ENCODE peak calls at places on chromosomes 5 and 9, in eight cellular contexts. A is IMR-90, T is WTC11, K is GM12878, D is A549, V is HepG2, J is H1, O is SK-N-SH. M is an unnamed sample.

GRCh38 chr5:180575571-180575970 is 15.7 kb downstream of the SCGB3A1 start:
- DNase-seq in A (peak; percentile 17), T (no peak), K (no peak), D (no peak), V (no peak), J (no peak), O (no peak), M (no peak)

GRCh38 chr9:126069400-126069955 is 257.2 kb upstream of the MVB12B start:
- DNase-seq in A (no peak), T (no peak), K (no peak), D (no peak), V (no peak), J (no peak), O (no peak), M (no peak)

GRCh38 chr5:95241-95980 is 3.4 kb downstream of the PLEKHG4B start:
- DNase-seq in A (no peak), T (no peak), K (no peak), D (no peak), V (no peak), J (no peak), O (no peak), M (no peak)

GRCh38 chr5:78677777-78678668 is 29.5 kb upstream of the LHFPL2 start:
- DNase-seq in A (peak; percentile 98), T (no peak), K (peak; percentile 26), D (peak; percentile 45), V (no peak), J (no peak), O (peak; percentile 60), M (peak; percentile 70)

GRCh38 chr5:115033861-115034260 is 135.8 kb downstream of the TRIM36 start:
- DNase-seq in A (no peak), T (peak; percentile 55), K (no peak), D (peak; percentile 27), V (peak; percentile 6), J (peak; percentile 39), O (no peak), M (no peak)

GRCh38 chr5:181260720-181261319 is at the start of gene TRIM52:
- DNase-seq in A (peak; percentile 87), T (peak; percentile 95), K (peak; percentile 77), D (peak; percentile 93), V (peak; percentile 91), J (peak; percentile 83), O (peak; percentile 88), M (peak; percentile 81)

GRCh38 chr5:181189962-181190710 is 14.9 kb downstream of the TRIM7 start:
- DNase-seq in A (no peak), T (no peak), K (no peak), D (no peak), V (no peak), J (no peak), O (no peak), M (no peak)

GRCh38 chr9:26375448-26375847 is 517.2 kb downstream of the CAAP1 start:
- DNase-seq in A (peak; percentile 0), T (no peak), K (no peak), D (no peak), V (no peak), J (no peak), O (no peak), M (no peak)

GRCh38 chr9:90344013-90344412 is 298.6 kb downstream of the DIRAS2 start:
- DNase-seq in A (no peak), T (no peak), K (no peak), D (no peak), V (no peak), J (no peak), O (no peak), M (no peak)

GRCh38 chr9:107174441-107174840 is 108.6 kb upstream of the RAD23B start:
- DNase-seq in A (no peak), T (no peak), K (no peak), D (no peak), V (no peak), J (no peak), O (no peak), M (no peak)

GRCh38 chr9:36499156-36499886 is 73.4 kb upstream of the MELK start:
- DNase-seq in A (no peak), T (peak; percentile 33), K (no peak), D (no peak), V (no peak), J (no peak), O (peak; percentile 73), M (no peak)

GRCh38 chr5:142003266-142003800 is 9.5 kb downstream of the GNPDA1 start:
- DNase-seq in A (no peak), T (no peak), K (no peak), D (no peak), V (no peak), J (no peak), O (no peak), M (no peak)

GRCh38 chr5:142008813-142009212 is 4.0 kb downstream of the GNPDA1 start:
- DNase-seq in A (no peak), T (no peak), K (no peak), D (no peak), V (no peak), J (no peak), O (no peak), M (no peak)

GRCh38 chr5:142009886-142010285 is 2.9 kb downstream of the GNPDA1 start:
- DNase-seq in A (no peak), T (no peak), K (no peak), D (no peak), V (no peak), J (no peak), O (no peak), M (no peak)

GRCh38 chr5:142007237-142007544 is 5.6 kb downstream of the GNPDA1 start:
- DNase-seq in A (no peak), T (no peak), K (no peak), D (no peak), V (no peak), J (no peak), O (no peak), M (no peak)

DNA sequence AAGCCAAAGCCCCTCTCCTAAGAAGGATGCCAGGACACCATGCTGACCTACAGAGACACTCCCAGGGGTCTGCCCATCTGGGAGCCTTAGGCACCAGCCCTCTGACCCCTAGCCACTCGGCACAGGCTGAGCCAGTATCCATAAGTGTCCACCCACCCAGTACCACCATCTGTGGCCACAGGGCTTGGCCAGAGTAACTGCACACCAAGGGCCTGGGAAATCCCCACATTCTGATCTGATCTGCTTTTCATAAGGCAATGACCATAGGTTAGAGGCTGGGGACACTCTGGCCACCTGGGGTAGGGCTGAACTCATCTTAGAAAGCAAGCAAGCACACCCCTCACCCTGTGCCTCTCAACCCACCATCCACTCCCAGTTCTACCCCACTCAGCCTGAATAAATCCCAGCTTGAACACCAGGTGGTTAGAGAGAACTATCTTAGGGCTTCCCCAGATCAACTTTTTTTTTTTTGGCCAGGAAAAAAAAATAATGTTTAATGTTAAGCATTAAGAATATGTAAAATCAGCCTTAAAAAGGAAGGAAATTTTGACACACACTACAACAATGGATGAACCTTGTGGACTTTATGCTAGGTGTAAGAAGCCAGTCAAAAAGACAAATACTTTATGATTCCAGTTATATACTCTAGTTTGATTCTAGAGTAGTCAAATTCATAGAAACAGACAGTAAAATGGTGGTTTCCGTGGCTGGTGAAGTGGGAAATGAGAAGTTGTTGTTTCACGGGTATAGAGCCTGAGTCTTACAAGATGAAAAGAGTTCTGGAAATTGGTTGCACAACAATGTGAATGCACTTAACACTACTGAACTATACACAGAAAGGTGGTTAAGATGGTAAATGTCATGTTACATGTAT is 6.2 kb downstream of the GNPDA1 start:
- DNase-seq in A (no peak), T (no peak), K (no peak), D (no peak), V (no peak), J (no peak), O (no peak), M (no peak)
- TF ChIP-seq USF2 in A (no peak), T (no peak), K (no peak), D (no peak), V (no peak), J (no peak), O (no peak), M (no peak)

GRCh38 chr5:179180921-179181645 is 120.9 kb downstream of the ZNF354C start:
- DNase-seq in A (no peak), T (no peak), K (no peak), D (no peak), V (no peak), J (no peak), O (no peak), M (no peak)

GRCh38 chr5:179176571-179177230 is 116.5 kb downstream of the ZNF354C start:
- DNase-seq in A (no peak), T (no peak), K (no peak), D (no peak), V (no peak), J (no peak), O (no peak), M (no peak)

GRCh38 chr5:179176166-179176565 is 116.0 kb downstream of the ZNF354C start:
- DNase-seq in A (no peak), T (peak; percentile 5), K (no peak), D (no peak), V (no peak), J (no peak), O (no peak), M (no peak)

GRCh38 chr5:179180061-179180460 is 119.9 kb downstream of the ZNF354C start:
- DNase-seq in A (no peak), T (no peak), K (no peak), D (no peak), V (no peak), J (no peak), O (no peak), M (no peak)

DNA sequence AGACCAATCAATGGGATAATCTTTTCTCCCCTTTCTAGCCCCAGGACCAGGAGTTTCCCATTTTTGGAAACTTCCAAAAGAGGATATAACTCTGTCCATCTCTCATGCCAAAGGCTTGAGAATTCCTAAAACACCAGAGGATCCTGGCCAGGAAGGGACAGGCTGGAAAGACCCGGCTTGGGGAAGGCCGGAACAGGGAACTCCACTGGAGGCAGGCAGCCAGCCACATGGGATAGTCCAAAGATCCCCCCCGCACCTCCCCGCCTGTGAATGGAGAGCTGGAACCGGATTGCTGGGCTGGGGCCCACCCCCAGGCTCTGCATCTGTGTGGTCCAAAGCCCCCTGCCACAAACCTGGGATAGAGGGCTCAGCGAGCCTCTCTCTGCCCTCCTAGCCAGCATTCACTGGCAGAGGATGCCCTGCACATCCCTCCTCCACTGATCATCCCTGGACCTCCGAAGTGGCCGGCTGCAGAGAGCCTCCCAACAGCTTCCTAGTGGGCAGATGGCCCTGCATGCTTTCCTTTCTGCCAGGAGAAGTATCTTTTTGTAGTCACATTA is 117.9 kb downstream of the ZNF354C start:
- DNase-seq in A (no peak), T (no peak), K (no peak), D (no peak), V (no peak), J (no peak), O (no peak), M (no peak)
- TF ChIP-seq USF2 in A (no peak), T (no peak), K (no peak), D (no peak), V (no peak), J (no peak), O (no peak), M (no peak)

GRCh38 chr5:92629000-92629399 is 952.0 kb downstream of the NR2F1-AS1 start:
- DNase-seq in A (no peak), T (no peak), K (no peak), D (no peak), V (no peak), J (no peak), O (no peak), M (no peak)
- TF ChIP-seq USF2 in A (no peak), T (no peak), K (no peak), D (no peak), V (no peak), J (no peak), O (no peak), M (no peak)

GRCh38 chr5:132504746-132505145 is 14.2 kb upstream of the IRF1 start:
- DNase-seq in A (no peak), T (no peak), K (no peak), D (no peak), V (peak; percentile 59), J (no peak), O (no peak), M (no peak)
- TF ChIP-seq USF2 in A (no peak), T (no peak), K (no peak), D (no peak), V (peak; percentile 87), J (no peak), O (no peak), M (no peak)